ENCODE peak calls at places on chromosomes 6 and 20, in nine cellular contexts. D is breast epithelium, P is lower leg skin, O is suprapubic skin, U is H54, B is transverse colon, K is stomach, V is uterus, C is ovary. R is an unnamed sample.

GRCh38 chr6:44620922-44621321 is 233.4 kb downstream of the CDC5L start:
- DNase-seq in C (no peak), U (no peak), B (no peak), O (no peak), D (no peak), K (no peak), V (no peak), P (no peak), R (no peak)

GRCh38 chr20:34579936-34580587 is 21.5 kb downstream of the MAP1LC3A start:
- DNase-seq in P (no peak), V (no peak), O (no peak), U (no peak), K (peak; percentile 42), D (no peak), B (peak; percentile 76), C (no peak), R (no peak)

GRCh38 chr6:159540152-159540551 is 152.9 kb downstream of the SOD2 start:
- DNase-seq in K (no peak), C (no peak), P (no peak), O (no peak), U (no peak), B (no peak), V (no peak), D (no peak), R (no peak)

GRCh38 chr20:23304616-23305015 is 46.0 kb upstream of the NXT1 start:
- DNase-seq in B (no peak), K (no peak), U (no peak), P (no peak), O (no peak), V (no peak), D (peak; percentile 34), C (no peak), R (peak; percentile 56)

GRCh38 chr20:61253640-61254511 is 1.8 kb downstream of the CDH4 start:
- DNase-seq in O (no peak), B (no peak), C (no peak), D (no peak), V (no peak), P (no peak), U (no peak), K (no peak), R (no peak)

GRCh38 chr6:56852249-56852606 is 102.7 kb upstream of the BEND6 start:
- DNase-seq in P (no peak), C (no peak), V (no peak), O (no peak), B (no peak), K (no peak), U (no peak), D (no peak), R (no peak)

GRCh38 chr6:44100088-44100550 is 27.1 kb downstream of the MRPL14 start:
- DNase-seq in K (peak; percentile 59), U (peak; percentile 67), O (no peak), V (no peak), C (no peak), D (no peak), P (no peak), B (no peak), R (no peak)

GRCh38 chr6:6694825-6695710 is 106.5 kb downstream of the LY86 start:
- DNase-seq in U (no peak), K (peak; percentile 67), C (peak; percentile 65), O (no peak), B (peak; percentile 86), D (no peak), P (peak; percentile 73), V (peak; percentile 43), R (peak; percentile 57)

GRCh38 chr6:53048431-53049195 is 16.6 kb upstream of the FBXO9 start:
- DNase-seq in O (no peak), P (no peak), B (no peak), D (no peak), K (no peak), V (no peak), U (peak; percentile 47), C (no peak), R (no peak)

GRCh38 chr6:157877573-157878011 is 54.5 kb downstream of the SNX9 start:
- DNase-seq in V (no peak), U (no peak), D (no peak), C (no peak), O (no peak), B (no peak), P (no peak), K (no peak), R (no peak)

GRCh38 chr6:52634211-52634610 is 36.7 kb upstream of the TMEM14A start:
- DNase-seq in V (no peak), K (no peak), C (no peak), D (no peak), P (no peak), U (no peak), B (no peak), O (no peak), R (no peak)

GRCh38 chr6:105601541-105602174 is 198.8 kb upstream of the PREP start:
- DNase-seq in V (peak; percentile 71), P (peak; percentile 91), B (peak; percentile 67), D (peak; percentile 52), U (no peak), C (no peak), O (peak; percentile 88), K (peak; percentile 50), R (peak; percentile 89)
- TF ChIP-seq POLR2A in V (no peak), P (no peak), B (no peak), D (peak; percentile 17), U (peak; percentile 29), C (no peak), O (no peak), K (no peak), R (no peak)

DNA sequence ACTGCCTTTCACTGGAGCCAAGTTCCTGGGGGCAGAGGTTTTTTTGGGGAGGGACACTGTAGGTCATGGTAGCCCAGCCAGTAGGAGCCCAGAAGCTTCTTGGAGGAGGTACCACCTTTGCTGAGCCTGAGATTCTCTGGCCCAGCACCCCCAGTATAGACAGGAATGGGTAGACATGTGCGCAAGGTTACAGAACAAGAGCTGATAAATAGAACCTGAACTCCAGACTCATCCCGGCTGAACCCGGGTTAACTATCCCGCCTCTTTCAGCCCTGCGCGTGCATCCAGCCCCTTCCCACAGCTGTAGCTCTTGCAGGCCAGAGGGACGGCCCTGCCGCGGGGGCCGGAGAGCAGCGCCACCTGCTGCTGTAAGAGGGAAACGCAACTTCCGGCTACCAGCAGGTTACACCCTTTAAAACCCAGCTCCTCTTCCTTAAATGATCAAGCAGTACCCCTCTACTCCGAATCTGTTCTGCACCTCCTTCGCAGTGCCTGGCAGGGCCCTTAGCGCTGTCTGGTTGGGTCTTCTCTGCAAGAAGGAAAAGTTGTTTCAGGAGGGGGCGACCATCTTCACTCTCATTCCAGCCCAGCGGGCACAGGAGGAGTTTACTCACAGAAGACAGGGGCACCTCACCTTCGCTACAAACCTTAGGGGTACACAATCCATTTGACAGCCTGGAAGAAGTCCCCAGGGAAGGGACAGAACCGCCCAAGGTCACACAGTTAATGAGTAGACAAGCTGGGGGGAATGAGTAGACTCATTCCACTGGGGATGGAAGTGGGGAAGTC is 7.5 kb downstream of the SRXN1 start:
- DNase-seq in D (peak; percentile 69), U (peak; percentile 92), V (peak; percentile 38), O (no peak), B (peak; percentile 74), C (peak; percentile 64), P (no peak), K (peak; percentile 71), R (no peak)
- TF ChIP-seq POLR2A in D (no peak), U (no peak), V (no peak), O (no peak), B (no peak), C (no peak), P (no peak), K (no peak), R (no peak)

GRCh38 chr6:19268718-19269117 is 568.5 kb upstream of the ID4 start:
- DNase-seq in O (no peak), P (no peak), B (no peak), K (no peak), C (no peak), U (no peak), D (no peak), V (no peak), R (no peak)
- TF ChIP-seq POLR2A in O (no peak), P (no peak), B (no peak), K (no peak), C (no peak), U (no peak), D (no peak), V (no peak), R (no peak)

GRCh38 chr20:44965651-44966029 is 672 bp upstream of the STK4 start:
- DNase-seq in P (no peak), B (no peak), C (no peak), O (no peak), U (no peak), D (no peak), V (no peak), K (no peak), R (no peak)
- TF ChIP-seq POLR2A in P (no peak), B (no peak), C (no peak), O (no peak), U (no peak), D (no peak), V (no peak), K (no peak), R (no peak)

GRCh38 chr6:27023664-27024063 is 223.8 kb upstream of the PRSS16 start:
- DNase-seq in V (no peak), D (no peak), O (no peak), K (no peak), B (no peak), P (no peak), C (no peak), U (no peak), R (no peak)

GRCh38 chr6:27016689-27017088 is 230.8 kb upstream of the PRSS16 start:
- DNase-seq in D (no peak), U (no peak), V (no peak), C (no peak), O (no peak), P (no peak), K (no peak), B (no peak), R (no peak)

GRCh38 chr6:27025351-27025750 is 222.2 kb upstream of the PRSS16 start:
- DNase-seq in P (no peak), V (no peak), O (no peak), D (no peak), K (no peak), U (no peak), C (no peak), B (no peak), R (no peak)

GRCh38 chr6:27020553-27020880 is 227.0 kb upstream of the PRSS16 start:
- DNase-seq in D (no peak), O (no peak), U (no peak), C (no peak), K (no peak), P (no peak), B (no peak), V (no peak), R (no peak)

DNA sequence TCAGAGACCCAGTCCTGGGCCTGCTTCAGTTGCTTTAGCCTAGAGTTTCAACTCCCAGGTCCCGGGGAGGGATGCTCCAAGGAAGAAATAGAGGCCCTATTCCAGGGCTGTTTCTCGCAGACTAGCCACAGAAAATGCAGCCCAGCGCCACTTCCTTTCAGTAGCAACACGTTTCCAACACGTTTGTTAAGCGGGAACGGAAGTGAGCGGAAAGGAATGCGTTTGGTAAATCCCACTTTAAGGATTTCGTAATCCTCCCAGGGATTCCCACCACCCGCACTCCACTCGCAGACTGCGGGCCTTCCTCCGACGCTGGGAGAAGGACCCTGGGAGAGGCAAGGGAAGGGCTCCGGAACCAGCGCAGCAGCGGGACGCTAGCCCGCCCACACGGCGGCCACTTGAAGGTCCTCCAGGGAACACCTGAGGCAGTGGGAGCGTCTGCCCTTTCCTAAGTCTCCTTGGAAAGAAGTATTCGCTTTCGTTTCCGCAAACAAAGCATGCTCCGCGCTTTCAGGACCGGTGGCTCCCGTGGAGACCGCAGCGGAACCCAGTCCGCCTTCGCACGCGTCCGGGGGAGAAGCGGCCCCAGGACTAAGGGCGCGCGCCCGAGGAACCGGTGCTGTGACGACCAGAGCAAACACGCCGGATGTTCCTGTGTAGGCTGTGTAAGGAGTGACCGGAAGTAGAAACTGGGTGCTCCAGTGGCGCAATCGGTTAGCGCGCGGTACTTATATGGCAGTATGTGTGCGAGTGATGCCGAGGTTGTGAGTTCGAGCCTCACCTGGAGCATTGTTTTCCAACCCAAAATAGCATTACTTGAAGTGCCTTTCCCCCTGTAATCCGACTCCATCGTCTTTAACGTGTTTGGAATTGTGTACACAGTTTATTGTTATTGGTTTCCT is 227.6 kb upstream of the PRSS16 start:
- DNase-seq in D (peak; percentile 92), O (peak; percentile 86), B (peak; percentile 81), V (peak; percentile 85), C (peak; percentile 83), P (peak; percentile 59), U (peak; percentile 61), K (peak; percentile 76), R (peak; percentile 95)
- TF ChIP-seq POLR2A in D (peak; percentile 50), O (no peak), B (peak; percentile 59), V (peak; percentile 65), C (peak; percentile 63), P (no peak), U (peak; percentile 85), K (no peak), R (peak; percentile 72)